ENCODE peak calls at places on chromosomes 6 and 20, in ten cellular contexts. Y is mesothelial cell of epicardium; D is HFFc6; K is CD4-positive, alpha-beta T cell; V is heart left ventricle; M is GM13976; F is HCT116; O is lower lobe of right lung; B is hepatocyte; R is HFF-Myc. N is an unnamed sample.

GRCh38 chr20:44014807-44015732 is 100.4 kb downstream of the TOX2 start:
- DNase-seq in Y (no peak), D (no peak), R (no peak), O (no peak), F (no peak), K (no peak), V (no peak), M (no peak), B (peak), N (no peak)

GRCh38 chr20:14657231-14657630 is 319.8 kb upstream of the FLRT3 start:
- DNase-seq in D (no peak), V (no peak), B (peak), K (no peak), Y (no peak), F (no peak), M (no peak), R (no peak), O (no peak), N (no peak)

GRCh38 chr20:2273634-2274302 is 22.0 kb upstream of the TGM3 start:
- DNase-seq in Y (no peak), V (no peak), D (no peak), K (no peak), B (no peak), M (no peak), O (no peak), R (no peak), F (no peak), N (no peak)

GRCh38 chr6:22765015-22765414 is 195.6 kb downstream of the HDGFL1 start:
- DNase-seq in K (no peak), D (no peak), M (no peak), O (no peak), B (no peak), R (no peak), Y (no peak), V (no peak), F (no peak), N (no peak)

GRCh38 chr6:164113637-164114036 is 699.1 kb downstream of the QKI start:
- DNase-seq in V (no peak), M (no peak), R (no peak), Y (no peak), O (no peak), D (no peak), B (no peak), K (no peak), F (no peak), N (no peak)

GRCh38 chr6:138817799-138818198 is 21.9 kb downstream of the ECT2L start:
- DNase-seq in F (peak), V (no peak), D (peak), R (peak), K (no peak), Y (peak), B (peak), M (peak), O (peak), N (no peak)

GRCh38 chr6:5541751-5542432 is 280.6 kb downstream of the FARS2 start:
- DNase-seq in B (peak), V (no peak), K (no peak), O (no peak), M (no peak), R (no peak), F (peak), D (no peak), Y (no peak), N (no peak)

GRCh38 chr6:7758456-7758855 is 32.6 kb downstream of the BMP6 start:
- DNase-seq in M (no peak), K (no peak), O (no peak), R (peak), V (no peak), Y (no peak), D (peak), B (no peak), F (peak), N (no peak)

GRCh38 chr6:93337014-93337413 is 82.3 kb downstream of the EPHA7 start:
- DNase-seq in Y (no peak), D (no peak), R (no peak), B (no peak), M (no peak), O (no peak), F (no peak), V (no peak), K (no peak), N (no peak)

GRCh38 chr6:125839471-125839870 is 48.7 kb downstream of the NCOA7 start:
- DNase-seq in Y (no peak), F (no peak), O (no peak), D (no peak), M (no peak), R (no peak), B (no peak), V (no peak), K (no peak), N (no peak)

GRCh38 chr6:151400473-151400872 is 9.1 kb upstream of the ZBTB2 start:
- DNase-seq in O (no peak), B (no peak), M (no peak), K (no peak), Y (no peak), V (no peak), F (no peak), R (no peak), D (peak), N (no peak)

GRCh38 chr6:42337985-42338572 is 113.6 kb downstream of the TRERF1 start:
- DNase-seq in M (no peak), R (no peak), V (no peak), B (no peak), F (no peak), Y (no peak), D (no peak), K (no peak), O (no peak), N (no peak)

GRCh38 chr20:46270977-46271744 is 37.1 kb downstream of the CDH22 start:
- DNase-seq in R (no peak), M (no peak), Y (no peak), F (no peak), O (no peak), B (no peak), K (no peak), V (no peak), D (no peak), N (no peak)

GRCh38 chr20:34334654-34335407 is 28.2 kb upstream of the ITCH start:
- DNase-seq in K (no peak), B (no peak), O (no peak), Y (no peak), R (no peak), V (no peak), M (no peak), D (no peak), F (no peak), N (no peak)

GRCh38 chr6:149102324-149102723 is 215.2 kb upstream of the TAB2 start:
- DNase-seq in Y (no peak), O (no peak), D (no peak), F (no peak), V (no peak), K (no peak), M (no peak), B (no peak), R (no peak), N (no peak)

GRCh38 chr6:35370124-35370741 is 27.9 kb downstream of the PPARD start:
- DNase-seq in F (peak), M (peak), V (peak), B (peak), Y (no peak), R (peak), K (no peak), D (peak), O (peak), N (no peak)

GRCh38 chr20:62366370-62367135 is 559 bp downstream of the LAMA5 start:
- DNase-seq in D (no peak), B (peak), F (no peak), M (no peak), K (no peak), V (peak), R (no peak), O (peak), Y (peak), N (no peak)
- TF ChIP-seq CTCF in D (no peak), B (no peak), F (no peak), M (no peak), K (no peak), V (no peak), R (no peak), O (no peak), Y (no peak), N (no peak)

GRCh38 chr6:137076277-137077068 is 31.7 kb upstream of the IL20RA start:
- DNase-seq in D (peak), M (peak), O (peak), R (peak), Y (peak), F (peak), K (peak), B (peak), V (peak), N (peak)
- TF ChIP-seq CTCF in D (peak), M (peak), O (peak), R (peak), Y (peak), F (peak), K (peak), B (peak), V (peak), N (peak)

DNA sequence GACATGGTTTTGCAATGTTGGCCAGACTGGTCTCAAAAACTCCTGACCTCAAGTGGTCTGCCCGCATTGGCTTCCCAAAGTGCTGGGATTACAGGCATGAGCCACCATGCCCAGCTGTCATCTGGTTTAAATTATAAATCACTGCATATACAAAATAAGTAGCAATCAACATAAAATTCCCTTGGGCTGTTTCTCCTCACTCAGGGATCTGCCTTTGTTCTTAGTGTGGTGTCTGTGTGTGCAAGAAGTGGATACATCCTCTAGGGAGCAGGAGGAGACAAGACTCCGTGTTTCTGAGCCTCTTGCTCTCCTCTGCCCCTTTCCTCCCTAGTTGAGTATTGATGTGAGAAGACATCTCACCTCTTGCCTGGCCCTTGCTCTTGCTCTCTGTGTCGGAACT is 65.2 kb upstream of the ADGRF4 start:
- DNase-seq in R (no peak), O (no peak), F (no peak), Y (no peak), K (no peak), D (no peak), M (no peak), V (no peak), B (peak), N (no peak)
- TF ChIP-seq CTCF in R (no peak), O (no peak), F (no peak), Y (no peak), K (no peak), D (no peak), M (no peak), V (peak), B (peak), N (no peak)

DNA sequence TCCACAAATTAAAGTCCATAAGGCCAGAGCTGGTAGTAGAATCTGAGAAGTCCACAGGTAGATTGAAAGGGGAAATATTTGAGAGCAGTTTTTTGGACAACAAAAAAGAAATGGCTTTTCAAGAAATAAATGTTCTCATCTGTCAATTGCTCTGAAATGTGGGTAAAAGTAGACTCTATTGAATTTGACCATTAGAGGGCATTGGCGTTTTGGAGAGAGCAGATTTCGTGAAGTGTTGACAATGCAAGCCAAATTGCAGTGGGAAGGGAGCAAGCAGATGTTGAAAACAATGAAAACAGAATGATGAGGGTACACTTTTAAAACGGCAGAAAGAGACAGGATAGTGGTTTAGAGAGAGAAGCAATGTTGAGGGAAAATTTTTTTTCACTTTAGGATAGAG is 149.1 kb upstream of the FAM83B start:
- DNase-seq in K (no peak), V (no peak), R (peak), O (no peak), D (no peak), Y (no peak), F (peak), B (no peak), M (no peak), N (no peak)
- TF ChIP-seq CTCF in K (no peak), V (no peak), R (peak), O (no peak), D (peak), Y (no peak), F (peak), B (peak), M (peak), N (no peak)

GRCh38 chr6:158024566-158025297 is 43.1 kb downstream of the SYNJ2 start:
- DNase-seq in Y (no peak), D (no peak), M (no peak), V (no peak), K (no peak), O (peak), B (peak), F (no peak), R (no peak), N (no peak)

GRCh38 chr6:158027590-158028285 is 46.1 kb downstream of the SYNJ2 start:
- DNase-seq in F (no peak), K (no peak), D (no peak), O (peak), B (peak), M (no peak), Y (no peak), V (no peak), R (no peak), N (no peak)

GRCh38 chr6:158026901-158027589 is 45.4 kb downstream of the SYNJ2 start:
- DNase-seq in D (no peak), V (no peak), O (peak), F (no peak), Y (no peak), B (peak), K (no peak), M (peak), R (no peak), N (no peak)

GRCh38 chr6:158028421-158028820 is 46.8 kb downstream of the SYNJ2 start:
- DNase-seq in O (peak), R (no peak), Y (no peak), D (no peak), V (no peak), M (no peak), B (peak), F (no peak), K (no peak), N (no peak)

DNA sequence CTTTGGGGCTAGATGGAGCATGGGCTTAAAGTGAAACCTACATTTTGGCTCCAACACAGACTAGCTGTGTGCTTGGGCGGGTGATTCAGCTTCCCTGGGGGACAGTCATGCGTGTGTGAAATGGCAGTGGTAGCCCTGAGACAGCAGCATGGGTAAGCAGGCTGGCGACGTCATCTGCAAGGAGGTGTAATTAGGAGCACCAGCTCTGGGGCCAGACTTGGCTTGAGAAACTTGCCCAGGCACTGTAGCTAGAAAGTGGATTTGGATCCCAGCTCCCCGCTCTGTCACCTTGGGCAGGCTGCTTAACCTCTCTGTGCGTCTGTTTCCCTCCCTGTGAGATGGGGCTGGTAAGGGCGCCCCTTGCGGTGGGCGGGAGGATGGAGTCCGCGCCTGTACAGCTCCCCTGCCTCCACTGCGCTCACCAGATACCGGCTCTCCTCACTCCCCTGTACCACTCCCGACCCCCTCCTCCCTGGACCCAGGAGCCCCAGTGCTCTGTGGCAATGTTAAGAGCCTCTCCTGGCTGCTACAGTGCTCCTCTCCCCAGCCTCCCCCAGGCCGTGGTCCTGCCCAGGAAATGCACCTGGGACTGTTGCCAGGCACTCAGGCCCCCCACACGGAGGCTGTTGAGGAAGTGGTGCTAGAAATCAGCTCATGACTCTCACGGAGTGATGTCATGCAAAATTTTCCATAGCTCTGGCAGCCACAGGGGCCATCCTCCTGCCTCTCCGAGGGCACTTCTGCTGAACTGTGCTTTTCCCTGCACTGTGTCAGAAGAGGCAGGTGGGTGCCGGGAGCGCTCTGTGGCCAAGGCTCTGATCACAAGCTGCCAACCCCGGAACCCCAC is 44.6 kb downstream of the SYNJ2 start:
- DNase-seq in B (peak), Y (peak), D (peak), R (peak), F (no peak), M (peak), V (peak), O (peak), K (peak), N (peak)
- TF ChIP-seq CTCF in B (peak), Y (no peak), D (peak), R (peak), F (peak), M (peak), V (peak), O (peak), K (peak), N (peak)

DNA sequence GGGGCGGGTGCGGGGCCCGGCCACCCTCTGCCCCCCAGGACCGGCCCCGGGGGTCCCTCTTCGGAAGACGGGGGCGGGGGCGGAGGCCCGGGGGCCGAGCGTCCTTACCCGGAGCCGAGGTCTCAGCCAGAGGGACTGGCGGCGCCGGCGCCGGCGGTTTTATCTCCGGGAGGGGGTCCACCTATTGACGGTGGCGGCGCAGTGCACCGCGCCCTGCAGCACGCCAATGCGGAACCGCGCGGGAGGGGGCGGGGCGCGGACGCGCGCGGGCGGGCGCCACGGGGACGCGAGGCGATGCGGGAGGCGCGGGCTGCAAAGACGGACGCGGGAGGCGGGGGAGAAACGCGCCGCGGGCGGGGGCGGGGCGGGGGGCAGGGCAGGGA is at the start of gene EEF1A2:
- DNase-seq in Y (no peak), O (no peak), M (no peak), K (peak), V (no peak), B (peak), R (no peak), F (no peak), D (no peak), N (no peak)
- TF ChIP-seq CTCF in Y (no peak), O (no peak), M (no peak), K (no peak), V (peak), B (peak), R (no peak), F (peak), D (peak), N (no peak)

GRCh38 chr6:143842902-143843688 is at the start of gene LTV1:
- DNase-seq in B (peak), R (peak), V (peak), Y (peak), M (peak), O (peak), K (peak), D (peak), F (peak), N (peak)
- TF ChIP-seq CTCF in B (no peak), R (no peak), V (peak), Y (no peak), M (no peak), O (no peak), K (no peak), D (peak), F (no peak), N (no peak)

GRCh38 chr20:673606-674005 is 2.0 kb downstream of the SCRT2 start:
- DNase-seq in O (no peak), V (no peak), F (no peak), K (no peak), M (no peak), D (no peak), R (no peak), B (no peak), Y (no peak), N (no peak)

GRCh38 chr20:671252-672030 is 4.2 kb downstream of the SCRT2 start:
- DNase-seq in O (no peak), K (no peak), B (no peak), V (no peak), Y (no peak), M (no peak), D (no peak), F (no peak), R (no peak), N (no peak)

GRCh38 chr20:675453-676314 is at the start of gene SCRT2:
- DNase-seq in V (peak), O (peak), F (no peak), D (peak), R (no peak), B (peak), M (peak), K (peak), Y (peak), N (peak)

GRCh38 chr20:674936-675452 is 608 bp downstream of the SCRT2 start:
- DNase-seq in D (no peak), B (no peak), O (no peak), K (no peak), M (no peak), V (no peak), Y (no peak), R (no peak), F (no peak), N (no peak)

GRCh38 chr20:672975-673604 is 2.5 kb downstream of the SCRT2 start:
- DNase-seq in M (no peak), D (no peak), O (no peak), F (no peak), V (no peak), B (no peak), K (no peak), Y (no peak), R (no peak), N (peak)
- TF ChIP-seq CTCF in M (no peak), D (peak), O (peak), F (peak), V (peak), B (peak), K (no peak), Y (peak), R (peak), N (peak)

GRCh38 chr6:10451394-10451793 is 36.5 kb upstream of the TFAP2A start:
- DNase-seq in F (no peak), Y (no peak), V (no peak), R (no peak), M (no peak), B (no peak), K (no peak), D (no peak), O (no peak), N (no peak)
- TF ChIP-seq CTCF in F (peak), Y (no peak), V (no peak), R (no peak), M (no peak), B (no peak), K (no peak), D (no peak), O (no peak), N (no peak)

GRCh38 chr20:7174554-7174953 is 407.1 kb downstream of the BMP2 start:
- DNase-seq in R (no peak), K (no peak), O (no peak), B (no peak), D (no peak), V (no peak), Y (no peak), M (no peak), F (no peak), N (no peak)
- TF ChIP-seq CTCF in R (no peak), K (no peak), O (no peak), B (no peak), D (no peak), V (no peak), Y (no peak), M (no peak), F (no peak), N (no peak)

N was measured in endothelial cell.